ENCODE peak calls at places on chromosomes 3 and 15, in ten cellular contexts. One of them, this sample, is unnamed.

GRCh38 chr15:70375006-70375409 is 277.3 kb upstream of the TLE3 start:
- DNase-seq in endothelial cell: no peak
- DNase-seq in neural crest cell: no peak
- DNase-seq in choroid plexus epithelial cell: no peak
- DNase-seq in ascending aorta: peak
- DNase-seq in sciatic nerve: peak
- DNase-seq in effector memory CD8-positive, alpha-beta T cell: no peak
- DNase-seq in activated T-helper 9 cell treated with anti-CD3 and anti-CD28 coated beads, Interleukin-2, amount 50 U/mL, for 16 hours: no peak
- DNase-seq in ecto neural progenitor cell: peak
- DNase-seq in MV-4-11: peak
- DNase-seq in this sample: peak

GRCh38 chr15:74179983-74180688 is 6.6 kb downstream of the ISLR start:
- DNase-seq in endothelial cell: no peak
- DNase-seq in neural crest cell: no peak
- DNase-seq in choroid plexus epithelial cell: peak
- DNase-seq in ascending aorta: no peak
- DNase-seq in sciatic nerve: no peak
- DNase-seq in effector memory CD8-positive, alpha-beta T cell: no peak
- DNase-seq in activated T-helper 9 cell treated with anti-CD3 and anti-CD28 coated beads, Interleukin-2, amount 50 U/mL, for 16 hours: no peak
- DNase-seq in ecto neural progenitor cell: no peak
- DNase-seq in MV-4-11: peak
- DNase-seq in this sample: peak

GRCh38 chr3:188326111-188326510 is 172.2 kb downstream of the LPP start:
- DNase-seq in endothelial cell: no peak
- DNase-seq in neural crest cell: no peak
- DNase-seq in choroid plexus epithelial cell: peak
- DNase-seq in ascending aorta: peak
- DNase-seq in sciatic nerve: no peak
- DNase-seq in effector memory CD8-positive, alpha-beta T cell: no peak
- DNase-seq in activated T-helper 9 cell treated with anti-CD3 and anti-CD28 coated beads, Interleukin-2, amount 50 U/mL, for 16 hours: no peak
- DNase-seq in ecto neural progenitor cell: no peak
- DNase-seq in MV-4-11: no peak
- DNase-seq in this sample: no peak

GRCh38 chr3:46908294-46908985 is 30.9 kb downstream of the PTH1R start:
- DNase-seq in endothelial cell: no peak
- DNase-seq in neural crest cell: no peak
- DNase-seq in choroid plexus epithelial cell: peak
- DNase-seq in ascending aorta: peak
- DNase-seq in sciatic nerve: no peak
- DNase-seq in effector memory CD8-positive, alpha-beta T cell: no peak
- DNase-seq in activated T-helper 9 cell treated with anti-CD3 and anti-CD28 coated beads, Interleukin-2, amount 50 U/mL, for 16 hours: no peak
- DNase-seq in ecto neural progenitor cell: no peak
- DNase-seq in MV-4-11: no peak
- DNase-seq in this sample: no peak

GRCh38 chr15:66872394-66872793 is 170.4 kb downstream of the SMAD6 start:
- DNase-seq in endothelial cell: no peak
- DNase-seq in neural crest cell: no peak
- DNase-seq in choroid plexus epithelial cell: peak
- DNase-seq in ascending aorta: no peak
- DNase-seq in sciatic nerve: no peak
- DNase-seq in effector memory CD8-positive, alpha-beta T cell: no peak
- DNase-seq in activated T-helper 9 cell treated with anti-CD3 and anti-CD28 coated beads, Interleukin-2, amount 50 U/mL, for 16 hours: no peak
- DNase-seq in ecto neural progenitor cell: no peak
- DNase-seq in MV-4-11: peak
- DNase-seq in this sample: no peak

GRCh38 chr15:100256096-100256984 is 85.4 kb downstream of the ADAMTS17 start:
- DNase-seq in endothelial cell: no peak
- DNase-seq in neural crest cell: no peak
- DNase-seq in choroid plexus epithelial cell: no peak
- DNase-seq in ascending aorta: peak
- DNase-seq in sciatic nerve: no peak
- DNase-seq in effector memory CD8-positive, alpha-beta T cell: no peak
- DNase-seq in activated T-helper 9 cell treated with anti-CD3 and anti-CD28 coated beads, Interleukin-2, amount 50 U/mL, for 16 hours: no peak
- DNase-seq in ecto neural progenitor cell: peak
- DNase-seq in MV-4-11: no peak
- DNase-seq in this sample: no peak

GRCh38 chr15:34436126-34436955 is 1.3 kb downstream of the GOLGA8A start:
- DNase-seq in endothelial cell: no peak
- DNase-seq in neural crest cell: peak
- DNase-seq in choroid plexus epithelial cell: no peak
- DNase-seq in ascending aorta: no peak
- DNase-seq in sciatic nerve: no peak
- DNase-seq in effector memory CD8-positive, alpha-beta T cell: peak
- DNase-seq in activated T-helper 9 cell treated with anti-CD3 and anti-CD28 coated beads, Interleukin-2, amount 50 U/mL, for 16 hours: no peak
- DNase-seq in ecto neural progenitor cell: no peak
- DNase-seq in MV-4-11: no peak
- DNase-seq in this sample: no peak

GRCh38 chr15:92666780-92667179 is 11.2 kb upstream of the FAM174B start:
- DNase-seq in endothelial cell: no peak
- DNase-seq in neural crest cell: no peak
- DNase-seq in choroid plexus epithelial cell: no peak
- DNase-seq in ascending aorta: peak
- DNase-seq in sciatic nerve: no peak
- DNase-seq in effector memory CD8-positive, alpha-beta T cell: no peak
- DNase-seq in activated T-helper 9 cell treated with anti-CD3 and anti-CD28 coated beads, Interleukin-2, amount 50 U/mL, for 16 hours: no peak
- DNase-seq in ecto neural progenitor cell: no peak
- DNase-seq in MV-4-11: no peak
- DNase-seq in this sample: no peak

GRCh38 chr3:36372534-36372935 is 7.8 kb upstream of the STAC start:
- DNase-seq in endothelial cell: no peak
- DNase-seq in neural crest cell: no peak
- DNase-seq in choroid plexus epithelial cell: peak
- DNase-seq in ascending aorta: no peak
- DNase-seq in sciatic nerve: no peak
- DNase-seq in effector memory CD8-positive, alpha-beta T cell: no peak
- DNase-seq in activated T-helper 9 cell treated with anti-CD3 and anti-CD28 coated beads, Interleukin-2, amount 50 U/mL, for 16 hours: no peak
- DNase-seq in ecto neural progenitor cell: no peak
- DNase-seq in MV-4-11: no peak
- DNase-seq in this sample: no peak

GRCh38 chr3:8845641-8846040 is 76.2 kb upstream of the OXTR start:
- DNase-seq in endothelial cell: no peak
- DNase-seq in neural crest cell: no peak
- DNase-seq in choroid plexus epithelial cell: no peak
- DNase-seq in ascending aorta: no peak
- DNase-seq in sciatic nerve: no peak
- DNase-seq in effector memory CD8-positive, alpha-beta T cell: no peak
- DNase-seq in activated T-helper 9 cell treated with anti-CD3 and anti-CD28 coated beads, Interleukin-2, amount 50 U/mL, for 16 hours: no peak
- DNase-seq in ecto neural progenitor cell: no peak
- DNase-seq in MV-4-11: no peak
- DNase-seq in this sample: no peak

GRCh38 chr15:35522061-35522460 is 23.9 kb downstream of the DPH6 start:
- DNase-seq in endothelial cell: peak
- DNase-seq in neural crest cell: no peak
- DNase-seq in choroid plexus epithelial cell: peak
- DNase-seq in ascending aorta: no peak
- DNase-seq in sciatic nerve: no peak
- DNase-seq in effector memory CD8-positive, alpha-beta T cell: no peak
- DNase-seq in activated T-helper 9 cell treated with anti-CD3 and anti-CD28 coated beads, Interleukin-2, amount 50 U/mL, for 16 hours: no peak
- DNase-seq in ecto neural progenitor cell: no peak
- DNase-seq in MV-4-11: no peak
- DNase-seq in this sample: peak

GRCh38 chr15:74301583-74302374 is 65.7 kb downstream of the CCDC33 start:
- DNase-seq in endothelial cell: no peak
- DNase-seq in neural crest cell: no peak
- DNase-seq in choroid plexus epithelial cell: no peak
- DNase-seq in ascending aorta: no peak
- DNase-seq in sciatic nerve: no peak
- DNase-seq in effector memory CD8-positive, alpha-beta T cell: no peak
- DNase-seq in activated T-helper 9 cell treated with anti-CD3 and anti-CD28 coated beads, Interleukin-2, amount 50 U/mL, for 16 hours: no peak
- DNase-seq in ecto neural progenitor cell: no peak
- DNase-seq in MV-4-11: no peak
- DNase-seq in this sample: no peak

GRCh38 chr3:169085827-169086226 is 577.7 kb downstream of the MECOM start:
- DNase-seq in endothelial cell: no peak
- DNase-seq in neural crest cell: no peak
- DNase-seq in choroid plexus epithelial cell: peak
- DNase-seq in ascending aorta: no peak
- DNase-seq in sciatic nerve: no peak
- DNase-seq in effector memory CD8-positive, alpha-beta T cell: no peak
- DNase-seq in activated T-helper 9 cell treated with anti-CD3 and anti-CD28 coated beads, Interleukin-2, amount 50 U/mL, for 16 hours: no peak
- DNase-seq in ecto neural progenitor cell: no peak
- DNase-seq in MV-4-11: no peak
- DNase-seq in this sample: no peak

GRCh38 chr15:70098461-70099166 is 897 bp upstream of the TLE3 start:
- DNase-seq in endothelial cell: peak
- DNase-seq in neural crest cell: peak
- DNase-seq in choroid plexus epithelial cell: no peak
- DNase-seq in ascending aorta: peak
- DNase-seq in sciatic nerve: peak
- DNase-seq in effector memory CD8-positive, alpha-beta T cell: peak
- DNase-seq in activated T-helper 9 cell treated with anti-CD3 and anti-CD28 coated beads, Interleukin-2, amount 50 U/mL, for 16 hours: peak
- DNase-seq in ecto neural progenitor cell: peak
- DNase-seq in MV-4-11: no peak
- DNase-seq in this sample: peak

GRCh38 chr3:110533089-110533488 is 538.5 kb upstream of the NECTIN3 start:
- DNase-seq in endothelial cell: no peak
- DNase-seq in neural crest cell: no peak
- DNase-seq in choroid plexus epithelial cell: peak
- DNase-seq in ascending aorta: no peak
- DNase-seq in sciatic nerve: no peak
- DNase-seq in effector memory CD8-positive, alpha-beta T cell: no peak
- DNase-seq in activated T-helper 9 cell treated with anti-CD3 and anti-CD28 coated beads, Interleukin-2, amount 50 U/mL, for 16 hours: no peak
- DNase-seq in ecto neural progenitor cell: no peak
- DNase-seq in MV-4-11: no peak
- DNase-seq in this sample: no peak

GRCh38 chr3:137110392-137110996 is 152.7 kb downstream of the IL20RB start:
- DNase-seq in endothelial cell: no peak
- DNase-seq in neural crest cell: no peak
- DNase-seq in choroid plexus epithelial cell: peak
- DNase-seq in ascending aorta: no peak
- DNase-seq in sciatic nerve: no peak
- DNase-seq in effector memory CD8-positive, alpha-beta T cell: no peak
- DNase-seq in activated T-helper 9 cell treated with anti-CD3 and anti-CD28 coated beads, Interleukin-2, amount 50 U/mL, for 16 hours: no peak
- DNase-seq in ecto neural progenitor cell: no peak
- DNase-seq in MV-4-11: peak
- DNase-seq in this sample: peak

GRCh38 chr3:141019244-141019643 is 31.9 kb upstream of the SPSB4 start:
- DNase-seq in endothelial cell: no peak
- DNase-seq in neural crest cell: no peak
- DNase-seq in choroid plexus epithelial cell: no peak
- DNase-seq in ascending aorta: no peak
- DNase-seq in sciatic nerve: no peak
- DNase-seq in effector memory CD8-positive, alpha-beta T cell: no peak
- DNase-seq in activated T-helper 9 cell treated with anti-CD3 and anti-CD28 coated beads, Interleukin-2, amount 50 U/mL, for 16 hours: no peak
- DNase-seq in ecto neural progenitor cell: no peak
- DNase-seq in MV-4-11: no peak
- DNase-seq in this sample: no peak

GRCh38 chr3:46750555-46751038 is 32.9 kb upstream of the PRSS50 start:
- DNase-seq in endothelial cell: no peak
- DNase-seq in neural crest cell: no peak
- DNase-seq in choroid plexus epithelial cell: no peak
- DNase-seq in ascending aorta: no peak
- DNase-seq in sciatic nerve: no peak
- DNase-seq in effector memory CD8-positive, alpha-beta T cell: no peak
- DNase-seq in activated T-helper 9 cell treated with anti-CD3 and anti-CD28 coated beads, Interleukin-2, amount 50 U/mL, for 16 hours: no peak
- DNase-seq in ecto neural progenitor cell: no peak
- DNase-seq in MV-4-11: no peak
- DNase-seq in this sample: no peak

GRCh38 chr3:73542127-73542526 is 82.6 kb downstream of the PDZRN3 start:
- DNase-seq in endothelial cell: no peak
- DNase-seq in neural crest cell: no peak
- DNase-seq in choroid plexus epithelial cell: no peak
- DNase-seq in ascending aorta: no peak
- DNase-seq in sciatic nerve: no peak
- DNase-seq in effector memory CD8-positive, alpha-beta T cell: no peak
- DNase-seq in activated T-helper 9 cell treated with anti-CD3 and anti-CD28 coated beads, Interleukin-2, amount 50 U/mL, for 16 hours: no peak
- DNase-seq in ecto neural progenitor cell: no peak
- DNase-seq in MV-4-11: no peak
- DNase-seq in this sample: no peak

GRCh38 chr3:8776406-8776805 is 7.0 kb upstream of the OXTR start:
- DNase-seq in endothelial cell: no peak
- DNase-seq in neural crest cell: no peak
- DNase-seq in choroid plexus epithelial cell: peak
- DNase-seq in ascending aorta: no peak
- DNase-seq in sciatic nerve: no peak
- DNase-seq in effector memory CD8-positive, alpha-beta T cell: no peak
- DNase-seq in activated T-helper 9 cell treated with anti-CD3 and anti-CD28 coated beads, Interleukin-2, amount 50 U/mL, for 16 hours: no peak
- DNase-seq in ecto neural progenitor cell: peak
- DNase-seq in MV-4-11: no peak
- DNase-seq in this sample: no peak

GRCh38 chr3:150635526-150635925 is 32.4 kb downstream of the SELENOT start:
- DNase-seq in endothelial cell: no peak
- DNase-seq in neural crest cell: no peak
- DNase-seq in choroid plexus epithelial cell: peak
- DNase-seq in ascending aorta: no peak
- DNase-seq in sciatic nerve: no peak
- DNase-seq in effector memory CD8-positive, alpha-beta T cell: no peak
- DNase-seq in activated T-helper 9 cell treated with anti-CD3 and anti-CD28 coated beads, Interleukin-2, amount 50 U/mL, for 16 hours: no peak
- DNase-seq in ecto neural progenitor cell: no peak
- DNase-seq in MV-4-11: peak
- DNase-seq in this sample: no peak

GRCh38 chr3:15521573-15521965 is at the start of gene COLQ:
- DNase-seq in endothelial cell: peak
- DNase-seq in neural crest cell: no peak
- DNase-seq in choroid plexus epithelial cell: peak
- DNase-seq in ascending aorta: no peak
- DNase-seq in sciatic nerve: no peak
- DNase-seq in effector memory CD8-positive, alpha-beta T cell: no peak
- DNase-seq in activated T-helper 9 cell treated with anti-CD3 and anti-CD28 coated beads, Interleukin-2, amount 50 U/mL, for 16 hours: no peak
- DNase-seq in ecto neural progenitor cell: no peak
- DNase-seq in MV-4-11: no peak
- DNase-seq in this sample: no peak

GRCh38 chr3:78633626-78634025 is 1134.2 kb downstream of the ROBO1 start:
- DNase-seq in endothelial cell: no peak
- DNase-seq in neural crest cell: no peak
- DNase-seq in choroid plexus epithelial cell: peak
- DNase-seq in ascending aorta: no peak
- DNase-seq in sciatic nerve: no peak
- DNase-seq in effector memory CD8-positive, alpha-beta T cell: no peak
- DNase-seq in activated T-helper 9 cell treated with anti-CD3 and anti-CD28 coated beads, Interleukin-2, amount 50 U/mL, for 16 hours: no peak
- DNase-seq in ecto neural progenitor cell: no peak
- DNase-seq in MV-4-11: no peak
- DNase-seq in this sample: no peak

GRCh38 chr15:90008607-90009006 is 7.5 kb downstream of the ZNF710 start:
- DNase-seq in endothelial cell: no peak
- DNase-seq in neural crest cell: no peak
- DNase-seq in choroid plexus epithelial cell: no peak
- DNase-seq in ascending aorta: no peak
- DNase-seq in sciatic nerve: no peak
- DNase-seq in effector memory CD8-positive, alpha-beta T cell: no peak
- DNase-seq in activated T-helper 9 cell treated with anti-CD3 and anti-CD28 coated beads, Interleukin-2, amount 50 U/mL, for 16 hours: no peak
- DNase-seq in ecto neural progenitor cell: no peak
- DNase-seq in MV-4-11: no peak
- DNase-seq in this sample: no peak

GRCh38 chr3:22089284-22089683 is 338.3 kb upstream of the ZNF385D start:
- DNase-seq in endothelial cell: peak
- DNase-seq in neural crest cell: no peak
- DNase-seq in choroid plexus epithelial cell: peak
- DNase-seq in ascending aorta: no peak
- DNase-seq in sciatic nerve: no peak
- DNase-seq in effector memory CD8-positive, alpha-beta T cell: no peak
- DNase-seq in activated T-helper 9 cell treated with anti-CD3 and anti-CD28 coated beads, Interleukin-2, amount 50 U/mL, for 16 hours: no peak
- DNase-seq in ecto neural progenitor cell: peak
- DNase-seq in MV-4-11: peak
- DNase-seq in this sample: no peak

GRCh38 chr15:66729339-66729951 is 27.4 kb downstream of the SMAD6 start:
- DNase-seq in endothelial cell: no peak
- DNase-seq in neural crest cell: no peak
- DNase-seq in choroid plexus epithelial cell: peak
- DNase-seq in ascending aorta: no peak
- DNase-seq in sciatic nerve: no peak
- DNase-seq in effector memory CD8-positive, alpha-beta T cell: no peak
- DNase-seq in activated T-helper 9 cell treated with anti-CD3 and anti-CD28 coated beads, Interleukin-2, amount 50 U/mL, for 16 hours: no peak
- DNase-seq in ecto neural progenitor cell: no peak
- DNase-seq in MV-4-11: no peak
- DNase-seq in this sample: no peak

GRCh38 chr3:194575484-194576210 is 57.6 kb downstream of the TMEM44 start:
- DNase-seq in endothelial cell: no peak
- DNase-seq in neural crest cell: no peak
- DNase-seq in choroid plexus epithelial cell: peak
- DNase-seq in ascending aorta: peak
- DNase-seq in sciatic nerve: no peak
- DNase-seq in effector memory CD8-positive, alpha-beta T cell: no peak
- DNase-seq in activated T-helper 9 cell treated with anti-CD3 and anti-CD28 coated beads, Interleukin-2, amount 50 U/mL, for 16 hours: no peak
- DNase-seq in ecto neural progenitor cell: no peak
- DNase-seq in MV-4-11: peak
- DNase-seq in this sample: no peak

GRCh38 chr3:64495413-64495812 is 192.4 kb downstream of the ADAMTS9 start:
- DNase-seq in endothelial cell: no peak
- DNase-seq in neural crest cell: no peak
- DNase-seq in choroid plexus epithelial cell: no peak
- DNase-seq in ascending aorta: no peak
- DNase-seq in sciatic nerve: no peak
- DNase-seq in effector memory CD8-positive, alpha-beta T cell: no peak
- DNase-seq in activated T-helper 9 cell treated with anti-CD3 and anti-CD28 coated beads, Interleukin-2, amount 50 U/mL, for 16 hours: no peak
- DNase-seq in ecto neural progenitor cell: no peak
- DNase-seq in MV-4-11: no peak
- DNase-seq in this sample: no peak

This sample was measured in BE2C.